ENCODE peak calls at places on chromosomes 6 and 20, in nine cellular contexts. V is CD8-positive, alpha-beta memory T cell; F is stimulated activated CD4-positive, alpha-beta T cell treated with anti-CD3 and anti-CD28 coated beads, Interleukin-1b, Interleukin-23, amount 100 ng/mL, for 4 hours; C is GM04504; Y is HEK293T; X is RWPE1; N is H7; J is left ventricle myocardium inferior; Z is BJ. E is an unnamed sample.

GRCh38 chr6:148430897-148431296 is 88.3 kb downstream of the SASH1 start:
- DNase-seq in V (no peak), F (no peak), C (no peak), Y (no peak), X (no peak), N (no peak), J (no peak), Z (no peak), E (no peak)

GRCh38 chr20:13800728-13801134 is 15.9 kb downstream of the NDUFAF5 start:
- DNase-seq in V (no peak), F (no peak), C (peak; percentile 66), Y (no peak), X (peak; percentile 92), N (no peak), J (peak; percentile 94), Z (peak; percentile 41), E (peak; percentile 40)

GRCh38 chr6:50663806-50664205 is 49.5 kb upstream of the TFAP2D start:
- DNase-seq in V (no peak), F (no peak), C (no peak), Y (no peak), X (no peak), N (no peak), J (no peak), Z (no peak), E (no peak)

GRCh38 chr6:139853302-139853992 is 479.0 kb upstream of the CITED2 start:
- DNase-seq in V (no peak), F (no peak), C (peak; percentile 73), Y (no peak), X (no peak), N (no peak), J (no peak), Z (peak; percentile 71), E (no peak)

GRCh38 chr20:16528078-16528477 is 45.2 kb downstream of the KIF16B start:
- DNase-seq in V (no peak), F (no peak), C (peak; percentile 52), Y (no peak), X (peak; percentile 97), N (no peak), J (no peak), Z (peak; percentile 27), E (no peak)

GRCh38 chr20:59173938-59174496 is 10.4 kb downstream of the ZNF831 start:
- DNase-seq in V (no peak), F (no peak), C (no peak), Y (no peak), X (no peak), N (no peak), J (no peak), Z (no peak), E (no peak)

GRCh38 chr20:23131766-23132165 is 45.6 kb upstream of the CD93 start:
- DNase-seq in V (no peak), F (no peak), C (no peak), Y (no peak), X (no peak), N (no peak), J (no peak), Z (no peak), E (no peak)

GRCh38 chr6:83708970-83709747 is at the start of gene SNAP91:
- DNase-seq in V (no peak), F (no peak), C (no peak), Y (peak; percentile 74), X (no peak), N (peak; percentile 83), J (no peak), Z (no peak), E (peak; percentile 94)

GRCh38 chr20:2984956-2985661 is 58.3 kb upstream of the GNRH2 start:
- DNase-seq in V (no peak), F (no peak), C (no peak), Y (no peak), X (peak; percentile 57), N (no peak), J (no peak), Z (no peak), E (no peak)

GRCh38 chr20:59221049-59221748 is 57.6 kb downstream of the ZNF831 start:
- DNase-seq in V (no peak), F (no peak), C (no peak), Y (peak; percentile 28), X (no peak), N (peak; percentile 41), J (peak; percentile 37), Z (no peak), E (no peak)

GRCh38 chr6:32967151-32968091 is 973 bp upstream of the BRD2 start:
- DNase-seq in V (no peak), F (no peak), C (no peak), Y (no peak), X (no peak), N (no peak), J (no peak), Z (no peak), E (no peak)

GRCh38 chr20:25067102-25067987 is 9.4 kb upstream of the ACSS1 start:
- DNase-seq in V (no peak), F (no peak), C (no peak), Y (no peak), X (no peak), N (no peak), J (no peak), Z (no peak), E (peak; percentile 2)

GRCh38 chr6:124676033-124676432 is 286.2 kb upstream of the RNF217 start:
- DNase-seq in V (no peak), F (no peak), C (peak; percentile 44), Y (no peak), X (peak; percentile 1), N (no peak), J (no peak), Z (no peak), E (no peak)

GRCh38 chr6:98579089-98579488 is 255.3 kb upstream of the POU3F2 start:
- DNase-seq in V (no peak), F (no peak), C (no peak), Y (no peak), X (no peak), N (no peak), J (no peak), Z (no peak), E (no peak)

GRCh38 chr6:151196571-151196970 is 43.2 kb upstream of the AKAP12 start:
- DNase-seq in V (no peak), F (no peak), C (peak; percentile 17), Y (no peak), X (no peak), N (no peak), J (peak; percentile 38), Z (no peak), E (no peak)

GRCh38 chr20:59032713-59033059 is 551 bp upstream of the ATP5F1E start:
- DNase-seq in V (no peak), F (no peak), C (no peak), Y (peak; percentile 55), X (peak; percentile 56), N (no peak), J (no peak), Z (no peak), E (peak; percentile 45)

GRCh38 chr20:36506253-36506652 is 35.1 kb upstream of the MYL9 start:
- DNase-seq in V (no peak), F (no peak), C (no peak), Y (peak; percentile 28), X (no peak), N (peak; percentile 60), J (no peak), Z (no peak), E (no peak)

GRCh38 chr6:11977193-11977592 is 34.9 kb upstream of the HIVEP1 start:
- DNase-seq in V (no peak), F (no peak), C (no peak), Y (no peak), X (no peak), N (no peak), J (no peak), Z (no peak), E (no peak)

GRCh38 chr6:157679605-157680580 is 143.2 kb upstream of the SNX9 start:
- DNase-seq in V (no peak), F (no peak), C (no peak), Y (no peak), X (no peak), N (no peak), J (no peak), Z (no peak), E (no peak)

GRCh38 chr6:169832247-169832948 is 81.0 kb downstream of the ERMARD start:
- DNase-seq in V (no peak), F (no peak), C (no peak), Y (no peak), X (no peak), N (no peak), J (no peak), Z (no peak), E (no peak)

GRCh38 chr20:10596726-10597125 is 77.1 kb downstream of the JAG1 start:
- DNase-seq in V (no peak), F (no peak), C (no peak), Y (no peak), X (peak; percentile 45), N (no peak), J (no peak), Z (no peak), E (no peak)

GRCh38 chr20:45355209-45355608 is 7.0 kb upstream of the SDC4 start:
- DNase-seq in V (no peak), F (no peak), C (no peak), Y (no peak), X (no peak), N (no peak), J (no peak), Z (no peak), E (no peak)

GRCh38 chr20:20202793-20203192 is 150.5 kb downstream of the CFAP61 start:
- DNase-seq in V (no peak), F (no peak), C (no peak), Y (no peak), X (no peak), N (no peak), J (no peak), Z (no peak), E (no peak)

GRCh38 chr6:35445691-35446090 is 6.4 kb upstream of the FANCE start:
- DNase-seq in V (no peak), F (no peak), C (no peak), Y (no peak), X (no peak), N (no peak), J (no peak), Z (no peak), E (no peak)

GRCh38 chr20:58818585-58819285 is 32.0 kb downstream of the GNAS-AS1 start:
- DNase-seq in V (no peak), F (peak; percentile 5), C (peak; percentile 50), Y (no peak), X (peak; percentile 72), N (no peak), J (no peak), Z (peak; percentile 73), E (no peak)

GRCh38 chr6:134176283-134176975 is 124.0 kb upstream of the SLC2A12 start:
- DNase-seq in V (no peak), F (no peak), C (no peak), Y (no peak), X (no peak), N (peak; percentile 70), J (peak; percentile 62), Z (no peak), E (peak; percentile 67)